ENCODE peak calls at places on chromosomes 11 and 22, in six cellular contexts. Y, G, S, D, Q and M are unnamed samples.

GRCh38 chr11:109785714-109786113 is 307.5 kb upstream of the ZC3H12C start:
- DNase-seq in Y (no peak), G (no peak), S (no peak), D (no peak), Q (no peak), M (no peak)

GRCh38 chr11:78318733-78319132 is 98.9 kb downstream of the GAB2 start:
- DNase-seq in Y (no peak), G (peak), S (no peak), D (peak), Q (no peak), M (no peak)

GRCh38 chr11:34565417-34566208 is 52.0 kb upstream of the ELF5 start:
- DNase-seq in Y (no peak), G (no peak), S (no peak), D (no peak), Q (peak), M (no peak)

GRCh38 chr11:65539401-65540289 is 14.8 kb downstream of the SCYL1 start:
- DNase-seq in Y (no peak), G (no peak), S (no peak), D (no peak), Q (no peak), M (no peak)

GRCh38 chr11:1162153-1162497 is 4.4 kb downstream of the MUC5AC start:
- DNase-seq in Y (no peak), G (no peak), S (no peak), D (no peak), Q (no peak), M (peak)

GRCh38 chr11:119375629-119376196 is 5.8 kb downstream of the USP2 start:
- DNase-seq in Y (no peak), G (peak), S (no peak), D (peak), Q (no peak), M (peak)

GRCh38 chr22:47715866-47716578 is 953.6 kb downstream of the TBC1D22A start:
- DNase-seq in Y (no peak), G (no peak), S (no peak), D (no peak), Q (no peak), M (no peak)

GRCh38 chr22:17905445-17905844 is 118.9 kb downstream of the MICAL3 start:
- DNase-seq in Y (no peak), G (no peak), S (no peak), D (no peak), Q (no peak), M (no peak)

GRCh38 chr22:19307872-19308271 is 16.4 kb upstream of the CLTCL1 start:
- DNase-seq in Y (no peak), G (no peak), S (no peak), D (no peak), Q (no peak), M (no peak)

GRCh38 chr11:45754261-45754709 is 50.7 kb upstream of the SLC35C1 start:
- DNase-seq in Y (peak), G (no peak), S (no peak), D (no peak), Q (no peak), M (peak)

GRCh38 chr11:22832315-22833041 is 2.9 kb upstream of the SVIP start:
- DNase-seq in Y (no peak), G (peak), S (no peak), D (no peak), Q (no peak), M (no peak)

GRCh38 chr11:72720047-72720446 is 32.2 kb downstream of the ARAP1 start:
- DNase-seq in Y (no peak), G (no peak), S (no peak), D (no peak), Q (no peak), M (peak)

GRCh38 chr22:36227806-36228205 is 11.5 kb downstream of the APOL2 start:
- DNase-seq in Y (no peak), G (no peak), S (no peak), D (no peak), Q (no peak), M (no peak)

GRCh38 chr11:63583288-63583687 is 20.1 kb upstream of the PLAAT2 start:
- DNase-seq in Y (no peak), G (peak), S (no peak), D (no peak), Q (no peak), M (no peak)